ENCODE peak calls at places on chromosomes 11 and 22, in five cellular contexts. A, D, G, R and B are unnamed samples.

GRCh38 chr11:76783901-76784813 is 1.0 kb downstream of the TSKU start:
- DNase-seq in A (peak; percentile 96), D (peak; percentile 96), G (peak; percentile 46), R (peak; percentile 87), B (no peak)

GRCh38 chr11:1959786-1960185 is 12.7 kb downstream of the MRPL23 start:
- DNase-seq in A (no peak), D (no peak), G (no peak), R (peak; percentile 30), B (no peak)

GRCh38 chr11:113949891-113950290 is 25.0 kb upstream of the HTR3A start:
- DNase-seq in A (no peak), D (no peak), G (no peak), R (no peak), B (no peak)

GRCh38 chr22:21796863-21797262 is 61.3 kb upstream of the YPEL1 start:
- DNase-seq in A (no peak), D (no peak), G (no peak), R (no peak), B (peak; percentile 58)

GRCh38 chr22:25555506-25556060 is 8.9 kb upstream of the GRK3 start:
- DNase-seq in A (no peak), D (no peak), G (no peak), R (no peak), B (no peak)

GRCh38 chr11:32497951-32498350 is 62.6 kb upstream of the WT1 start:
- DNase-seq in A (no peak), D (no peak), G (no peak), R (no peak), B (no peak)

GRCh38 chr11:75520688-75521087 is 5.1 kb downstream of the GDPD5 start:
- DNase-seq in A (no peak), D (no peak), G (no peak), R (peak; percentile 72), B (no peak)

GRCh38 chr11:110430267-110431211 is 791 bp downstream of the FDX1 start:
- DNase-seq in A (peak; percentile 12), D (no peak), G (peak; percentile 19), R (no peak), B (peak; percentile 28)

GRCh38 chr11:106276126-106276525 is 198.7 kb downstream of the AASDHPPT start:
- DNase-seq in A (no peak), D (no peak), G (no peak), R (no peak), B (no peak)

GRCh38 chr11:85182437-85183109 is 444.6 kb downstream of the DLG2 start:
- DNase-seq in A (peak; percentile 65), D (peak; percentile 66), G (no peak), R (no peak), B (no peak)

GRCh38 chr11:77198440-77198849 is 70.4 kb downstream of the MYO7A start:
- DNase-seq in A (peak; percentile 62), D (peak; percentile 92), G (no peak), R (no peak), B (peak; percentile 3)

GRCh38 chr11:113256431-113257227 is 57.8 kb upstream of the TTC12 start:
- DNase-seq in A (no peak), D (no peak), G (peak; percentile 54), R (no peak), B (no peak)

GRCh38 chr22:38867496-38868285 is 4.3 kb downstream of the CBX6 start:
- DNase-seq in A (no peak), D (peak; percentile 43), G (no peak), R (peak; percentile 45), B (peak; percentile 10)

GRCh38 chr22:27378343-27378800 is 423.2 kb downstream of the MN1 start:
- DNase-seq in A (peak; percentile 17), D (no peak), G (no peak), R (no peak), B (no peak)

GRCh38 chr11:91795139-91795887 is 429.3 kb upstream of the FAT3 start:
- DNase-seq in A (no peak), D (no peak), G (no peak), R (no peak), B (no peak)

GRCh38 chr11:30128269-30128932 is 102.4 kb upstream of the FSHB start:
- DNase-seq in A (peak; percentile 45), D (peak; percentile 56), G (peak; percentile 5), R (no peak), B (no peak)

GRCh38 chr11:78156081-78156844 is 16.8 kb upstream of the ALG8 start:
- DNase-seq in A (no peak), D (no peak), G (no peak), R (no peak), B (no peak)

GRCh38 chr11:76638267-76639197 is 32.0 kb downstream of the LRRC32 start:
- DNase-seq in A (no peak), D (peak; percentile 32), G (no peak), R (no peak), B (no peak)

GRCh38 chr22:37274380-37274862 is 7.9 kb upstream of the CYTH4 start:
- DNase-seq in A (no peak), D (no peak), G (peak; percentile 52), R (peak; percentile 82), B (peak; percentile 49)

GRCh38 chr11:762421-763072 is 14.7 kb downstream of the GATD1 start:
- DNase-seq in A (no peak), D (peak; percentile 78), G (no peak), R (peak; percentile 43), B (peak; percentile 58)

GRCh38 chr11:112656772-112657428 is 304.3 kb upstream of the NCAM1 start:
- DNase-seq in A (no peak), D (no peak), G (no peak), R (peak; percentile 49), B (peak; percentile 80)

GRCh38 chr11:10605941-10606381 is 37.5 kb upstream of the LYVE1 start:
- DNase-seq in A (peak; percentile 45), D (peak; percentile 90), G (peak; percentile 54), R (peak; percentile 84), B (peak; percentile 54)

GRCh38 chr11:65542738-65543390 is 15.3 kb downstream of the LTBP3 start:
- DNase-seq in A (no peak), D (no peak), G (no peak), R (no peak), B (no peak)

GRCh38 chr11:73453562-73453961 is 77.4 kb downstream of the RELT start:
- DNase-seq in A (no peak), D (no peak), G (no peak), R (no peak), B (no peak)

GRCh38 chr11:14643697-14644395 is at the start of gene PDE3B:
- DNase-seq in A (peak; percentile 92), D (peak; percentile 94), G (peak; percentile 77), R (peak; percentile 94), B (peak; percentile 24)

GRCh38 chr11:44005956-44006355 is 41.8 kb upstream of the ACCSL start:
- DNase-seq in A (no peak), D (no peak), G (no peak), R (no peak), B (no peak)

GRCh38 chr11:75475767-75476650 is 43.0 kb upstream of the KLHL35 start:
- DNase-seq in A (no peak), D (no peak), G (peak; percentile 39), R (peak; percentile 84), B (peak; percentile 36)

GRCh38 chr11:106031210-106031845 is 9.3 kb upstream of the MSANTD4 start:
- DNase-seq in A (no peak), D (no peak), G (no peak), R (no peak), B (no peak)

GRCh38 chr11:124724854-124725718 is 14.7 kb upstream of the NRGN start:
- DNase-seq in A (no peak), D (no peak), G (no peak), R (peak; percentile 63), B (no peak)

GRCh38 chr11:35014352-35014751 is 97.9 kb downstream of the PDHX start:
- DNase-seq in A (no peak), D (no peak), G (no peak), R (no peak), B (no peak)

GRCh38 chr11:126225266-126225665 is 13.7 kb downstream of the FAM118B start:
- DNase-seq in A (no peak), D (no peak), G (no peak), R (no peak), B (no peak)

GRCh38 chr22:46103181-46103580 is 47.1 kb upstream of the PPARA start:
- DNase-seq in A (no peak), D (no peak), G (no peak), R (peak; percentile 57), B (no peak)

DNA sequence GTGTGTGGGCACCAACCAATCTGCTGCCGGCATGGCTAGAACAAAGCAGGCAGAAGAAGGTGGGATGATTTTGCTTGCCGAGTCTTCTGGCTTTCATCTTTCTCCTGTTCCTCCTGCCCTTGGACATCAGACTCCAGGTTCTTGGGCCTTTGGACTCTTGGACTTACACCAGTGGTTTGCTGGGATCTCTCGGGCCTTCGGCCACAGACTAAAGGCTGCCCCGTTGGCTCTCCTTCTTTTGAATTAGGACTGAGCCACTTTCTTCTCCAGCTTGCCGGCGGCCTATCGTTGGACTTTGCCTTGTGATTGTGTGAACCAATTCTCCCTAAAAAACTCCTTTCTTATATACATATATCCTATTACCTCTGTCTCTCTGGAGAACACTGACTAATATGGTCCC is 128.1 kb upstream of the TEAD1 start:
- DNase-seq in A (no peak), D (no peak), G (no peak), R (no peak), B (no peak)
- H3K9me3 ChIP-seq in A (no peaks in the 10 kb centered on the region), D (no peaks in the 10 kb centered on the region), G (no peaks in the 10 kb centered on the region), R (no peaks in the 10 kb centered on the region), B (no peaks in the 10 kb centered on the region)

GRCh38 chr11:55401011-55401410 is 33.2 kb downstream of the OR4A15 start:
- DNase-seq in A (no peak), D (no peak), G (no peak), R (no peak), B (no peak)
- H3K9me3 ChIP-seq in A (peaks cover 38% of the 10 kb centered on the region), D (peaks cover 59% of the 10 kb centered on the region), G (peaks cover 41% of the 10 kb centered on the region), R (no peaks in the 10 kb centered on the region), B (no peaks in the 10 kb centered on the region)

DNA sequence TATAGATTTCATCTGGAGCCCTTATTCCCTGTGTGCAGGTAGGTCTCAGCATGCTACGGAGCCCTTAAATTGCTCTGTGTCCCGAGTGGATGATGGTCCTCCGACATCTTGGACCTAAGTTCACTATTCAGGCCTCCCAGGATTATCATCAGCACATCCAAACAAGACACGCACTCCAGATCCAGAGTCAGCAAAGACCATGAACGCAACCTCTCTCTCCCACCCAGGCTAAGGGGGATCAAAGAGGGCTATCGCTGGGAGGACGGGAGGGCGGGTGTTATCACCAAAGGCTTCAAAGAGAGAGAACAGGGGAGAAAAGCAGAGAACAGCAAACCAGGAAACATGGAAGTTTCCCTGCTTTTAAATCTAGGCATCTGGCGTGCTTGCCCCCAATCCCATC is 659.4 kb downstream of the TBC1D22A start:
- DNase-seq in A (no peak), D (no peak), G (no peak), R (no peak), B (no peak)
- H3K9me3 ChIP-seq in A (peaks cover 23% of the 10 kb centered on the region), D (peaks cover 84% of the 10 kb centered on the region), G (no peaks in the 10 kb centered on the region), R (no peaks in the 10 kb centered on the region), B (no peaks in the 10 kb centered on the region)

GRCh38 chr11:100515087-100515486 is 172.0 kb upstream of the ARHGAP42 start:
- DNase-seq in A (peak; percentile 10), D (peak; percentile 58), G (no peak), R (no peak), B (no peak)

GRCh38 chr11:100512475-100512874 is 174.6 kb upstream of the ARHGAP42 start:
- DNase-seq in A (no peak), D (no peak), G (no peak), R (no peak), B (no peak)
- H3K9me3 ChIP-seq in A (no peaks in the 10 kb centered on the region), D (no peaks in the 10 kb centered on the region), G (no peaks in the 10 kb centered on the region), R (no peaks in the 10 kb centered on the region), B (no peaks in the 10 kb centered on the region)